ENCODE peak calls at places on chromosome 4, in seven cellular contexts. R, P, V, U, Q, O and Y are unnamed samples.

GRCh38 chr4:149176019-149176418 is 639.6 kb downstream of the IQCM start:
- DNase-seq in R (no peak), P (no peak), V (no peak), U (no peak), Q (no peak), O (no peak), Y (peak; percentile 13)

GRCh38 chr4:179059396-179059795 is 1617.2 kb upstream of the AGA start:
- DNase-seq in R (no peak), P (no peak), V (no peak), U (no peak), Q (no peak), O (no peak), Y (no peak)

GRCh38 chr4:61336488-61336887 is 136.4 kb downstream of the ADGRL3 start:
- DNase-seq in R (no peak), P (no peak), V (peak; percentile 59), U (no peak), Q (no peak), O (no peak), Y (no peak)

GRCh38 chr4:186948361-186949291 is 225.0 kb upstream of the FAT1 start:
- DNase-seq in R (no peak), P (no peak), V (peak; percentile 1), U (peak; percentile 69), Q (peak; percentile 24), O (no peak), Y (no peak)

GRCh38 chr4:150078041-150078995 is at the start of gene DCLK2:
- DNase-seq in R (peak; percentile 24), P (peak; percentile 78), V (peak; percentile 52), U (peak; percentile 91), Q (peak; percentile 75), O (peak; percentile 42), Y (peak; percentile 21)

GRCh38 chr4:156790866-156791265 is 180.7 kb downstream of the PDGFC start:
- DNase-seq in R (no peak), P (peak; percentile 37), V (no peak), U (peak; percentile 51), Q (no peak), O (peak; percentile 89), Y (peak; percentile 86)

GRCh38 chr4:14384824-14385223 is 617.5 kb upstream of the CPEB2 start:
- DNase-seq in R (no peak), P (no peak), V (no peak), U (no peak), Q (no peak), O (no peak), Y (no peak)

GRCh38 chr4:1204828-1205591 is 32.6 kb upstream of the SPON2 start:
- DNase-seq in R (peak; percentile 1), P (peak; percentile 30), V (no peak), U (peak; percentile 36), Q (no peak), O (no peak), Y (no peak)

GRCh38 chr4:189921058-189921457 is 19.6 kb upstream of the FRG1 start:
- DNase-seq in R (no peak), P (no peak), V (no peak), U (no peak), Q (no peak), O (no peak), Y (no peak)